ENCODE peak calls at places on chromosomes 2 and 18, in six cellular contexts. One of them, this sample, is unnamed.

GRCh38 chr2:68764041-68764780 is 29.6 kb downstream of the ARHGAP25 start:
- DNase-seq in transverse colon: no peak
- DNase-seq in prostate gland: no peak
- DNase-seq in K562: no peak
- DNase-seq in HL-60: no peak
- DNase-seq in upper lobe of left lung: no peak
- DNase-seq in this sample: no peak

GRCh38 chr2:168913171-168913484 is 12.0 kb downstream of the G6PC2 start:
- DNase-seq in transverse colon: no peak
- DNase-seq in prostate gland: no peak
- DNase-seq in K562: no peak
- DNase-seq in HL-60: no peak
- DNase-seq in upper lobe of left lung: no peak
- DNase-seq in this sample: no peak

GRCh38 chr2:102601730-102602129 is 17.6 kb upstream of the SLC9A2 start:
- DNase-seq in transverse colon: no peak
- DNase-seq in prostate gland: no peak
- DNase-seq in K562: no peak
- DNase-seq in HL-60: no peak
- DNase-seq in upper lobe of left lung: no peak
- DNase-seq in this sample: no peak

GRCh38 chr2:15730545-15731212 is 139.0 kb downstream of the DDX1 start:
- DNase-seq in transverse colon: peak; percentile 86
- DNase-seq in prostate gland: peak; percentile 68
- DNase-seq in K562: peak; percentile 64
- DNase-seq in HL-60: peak; percentile 34
- DNase-seq in upper lobe of left lung: peak; percentile 88
- DNase-seq in this sample: no peak

GRCh38 chr2:1824202-1824905 is 80.0 kb upstream of the PXDN start:
- DNase-seq in transverse colon: peak; percentile 29
- DNase-seq in prostate gland: no peak
- DNase-seq in K562: no peak
- DNase-seq in HL-60: no peak
- DNase-seq in upper lobe of left lung: no peak
- DNase-seq in this sample: no peak

GRCh38 chr2:42858140-42859005 is 66.0 kb upstream of the HAAO start:
- DNase-seq in transverse colon: no peak
- DNase-seq in prostate gland: no peak
- DNase-seq in K562: no peak
- DNase-seq in HL-60: no peak
- DNase-seq in upper lobe of left lung: no peak
- DNase-seq in this sample: no peak

GRCh38 chr18:9475643-9476580 is 599 bp downstream of the RALBP1 start:
- DNase-seq in transverse colon: no peak
- DNase-seq in prostate gland: peak; percentile 38
- DNase-seq in K562: peak; percentile 86
- DNase-seq in HL-60: no peak
- DNase-seq in upper lobe of left lung: no peak
- DNase-seq in this sample: no peak

GRCh38 chr18:25832008-25832604 is 258.3 kb downstream of the SS18 start:
- DNase-seq in transverse colon: peak; percentile 37
- DNase-seq in prostate gland: no peak
- DNase-seq in K562: peak; percentile 63
- DNase-seq in HL-60: peak; percentile 15
- DNase-seq in upper lobe of left lung: peak; percentile 50
- DNase-seq in this sample: no peak

GRCh38 chr2:238107525-238108422 is 7.6 kb downstream of the ESPNL start:
- DNase-seq in transverse colon: peak; percentile 70
- DNase-seq in prostate gland: no peak
- DNase-seq in K562: no peak
- DNase-seq in HL-60: no peak
- DNase-seq in upper lobe of left lung: no peak
- DNase-seq in this sample: no peak

GRCh38 chr2:28009732-28010131 is 119.2 kb downstream of the BABAM2 start:
- DNase-seq in transverse colon: no peak
- DNase-seq in prostate gland: peak; percentile 4
- DNase-seq in K562: no peak
- DNase-seq in HL-60: no peak
- DNase-seq in upper lobe of left lung: no peak
- DNase-seq in this sample: no peak

GRCh38 chr18:75500510-75500909 is 73.0 kb upstream of the SMIM21 start:
- DNase-seq in transverse colon: no peak
- DNase-seq in prostate gland: no peak
- DNase-seq in K562: no peak
- DNase-seq in HL-60: no peak
- DNase-seq in upper lobe of left lung: no peak
- DNase-seq in this sample: no peak

GRCh38 chr2:59888015-59888414 is 665.4 kb downstream of the BCL11A start:
- DNase-seq in transverse colon: no peak
- DNase-seq in prostate gland: no peak
- DNase-seq in K562: no peak
- DNase-seq in HL-60: no peak
- DNase-seq in upper lobe of left lung: no peak
- DNase-seq in this sample: no peak

GRCh38 chr2:239577306-239577705 is 176.5 kb upstream of the HDAC4 start:
- DNase-seq in transverse colon: no peak
- DNase-seq in prostate gland: no peak
- DNase-seq in K562: no peak
- DNase-seq in HL-60: no peak
- DNase-seq in upper lobe of left lung: no peak
- DNase-seq in this sample: no peak

GRCh38 chr2:239579081-239579480 is 178.3 kb upstream of the HDAC4 start:
- DNase-seq in transverse colon: no peak
- DNase-seq in prostate gland: no peak
- DNase-seq in K562: no peak
- DNase-seq in HL-60: no peak
- DNase-seq in upper lobe of left lung: peak; percentile 43
- DNase-seq in this sample: no peak

GRCh38 chr2:239576784-239577183 is 176.0 kb upstream of the HDAC4 start:
- DNase-seq in transverse colon: no peak
- DNase-seq in prostate gland: no peak
- DNase-seq in K562: no peak
- DNase-seq in HL-60: no peak
- DNase-seq in upper lobe of left lung: no peak
- DNase-seq in this sample: no peak

GRCh38 chr2:239578381-239578780 is 177.6 kb upstream of the HDAC4 start:
- DNase-seq in transverse colon: no peak
- DNase-seq in prostate gland: no peak
- DNase-seq in K562: no peak
- DNase-seq in HL-60: no peak
- DNase-seq in upper lobe of left lung: peak; percentile 29
- DNase-seq in this sample: no peak

GRCh38 chr2:239577913-239578312 is 177.1 kb upstream of the HDAC4 start:
- DNase-seq in transverse colon: no peak
- DNase-seq in prostate gland: no peak
- DNase-seq in K562: no peak
- DNase-seq in HL-60: no peak
- DNase-seq in upper lobe of left lung: no peak
- DNase-seq in this sample: no peak
- H3K27ac ChIP-seq in transverse colon: no peak overlapping the region
- H3K27ac ChIP-seq in prostate gland: no peak overlapping the region
- H3K27ac ChIP-seq in K562: no peak overlapping the region
- H3K27ac ChIP-seq in HL-60: no peak overlapping the region
- H3K27ac ChIP-seq in upper lobe of left lung: no peak overlapping the region
- H3K27ac ChIP-seq in this sample: no peak overlapping the region

GRCh38 chr18:51053822-51054221 is 23.8 kb downstream of the SMAD4 start:
- DNase-seq in transverse colon: no peak
- DNase-seq in prostate gland: no peak
- DNase-seq in K562: no peak
- DNase-seq in HL-60: no peak
- DNase-seq in upper lobe of left lung: no peak
- DNase-seq in this sample: no peak

GRCh38 chr18:51048190-51048589 is 18.2 kb downstream of the SMAD4 start:
- DNase-seq in transverse colon: no peak
- DNase-seq in prostate gland: no peak
- DNase-seq in K562: no peak
- DNase-seq in HL-60: no peak
- DNase-seq in upper lobe of left lung: no peak
- DNase-seq in this sample: no peak

GRCh38 chr18:51049137-51049536 is 19.1 kb downstream of the SMAD4 start:
- DNase-seq in transverse colon: no peak
- DNase-seq in prostate gland: no peak
- DNase-seq in K562: no peak
- DNase-seq in HL-60: no peak
- DNase-seq in upper lobe of left lung: no peak
- DNase-seq in this sample: no peak

GRCh38 chr18:51054764-51055163 is 24.8 kb downstream of the SMAD4 start:
- DNase-seq in transverse colon: no peak
- DNase-seq in prostate gland: no peak
- DNase-seq in K562: no peak
- DNase-seq in HL-60: no peak
- DNase-seq in upper lobe of left lung: no peak
- DNase-seq in this sample: no peak

GRCh38 chr18:51051105-51051712 is 21.2 kb downstream of the SMAD4 start:
- DNase-seq in transverse colon: no peak
- DNase-seq in prostate gland: peak; percentile 26
- DNase-seq in K562: no peak
- DNase-seq in HL-60: no peak
- DNase-seq in upper lobe of left lung: no peak
- DNase-seq in this sample: no peak
- H3K4me3 ChIP-seq in transverse colon: no peak overlapping the region
- H3K4me3 ChIP-seq in prostate gland: no peak overlapping the region
- H3K4me3 ChIP-seq in K562: no peak overlapping the region
- H3K4me3 ChIP-seq in HL-60: no peak overlapping the region
- H3K4me3 ChIP-seq in upper lobe of left lung: no peak overlapping the region
- H3K4me3 ChIP-seq in this sample: no peak overlapping the region

DNA sequence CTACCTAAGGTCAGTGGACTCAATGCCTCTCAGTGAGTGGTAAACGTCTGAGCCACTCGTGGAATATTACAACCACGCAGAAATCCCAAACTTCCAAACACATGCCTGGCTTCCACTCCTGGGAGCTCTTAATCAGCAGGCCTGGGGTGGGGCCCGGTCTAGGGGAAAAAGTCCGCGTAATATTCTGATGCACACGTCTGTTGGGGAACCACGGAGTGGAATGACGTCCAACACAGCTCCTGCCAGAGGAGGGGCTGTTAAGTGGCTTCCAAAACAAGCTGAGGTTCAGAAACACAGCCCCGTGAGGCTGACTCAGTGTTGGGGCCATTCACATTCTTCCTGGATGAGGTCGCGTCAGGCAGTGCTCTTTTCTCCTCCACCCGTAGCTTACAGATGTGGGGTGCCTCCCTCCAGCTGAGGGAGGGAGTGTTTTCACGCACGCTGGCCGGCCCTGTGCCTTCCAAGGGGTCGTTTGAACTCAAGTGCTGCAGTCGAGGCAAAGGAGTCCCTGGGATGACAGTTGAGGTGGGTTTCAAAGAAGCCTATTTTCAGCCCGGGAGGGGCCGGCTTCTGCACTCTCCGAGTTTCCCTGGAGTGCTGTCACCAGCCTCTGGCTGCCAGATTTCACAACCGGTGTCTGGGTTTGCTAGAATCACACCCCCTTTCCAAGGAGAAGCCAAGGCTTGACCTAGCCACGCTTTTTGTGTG is 73.1 kb downstream of the ACKR3 start:
- DNase-seq in transverse colon: peak; percentile 73
- DNase-seq in prostate gland: no peak
- DNase-seq in K562: no peak
- DNase-seq in HL-60: no peak
- DNase-seq in upper lobe of left lung: peak; percentile 19
- DNase-seq in this sample: no peak
- TF ChIP-seq POLR2AphosphoS5 in transverse colon: peak; percentile 47
- TF ChIP-seq POLR2AphosphoS5 in prostate gland: peak; percentile 34
- TF ChIP-seq POLR2AphosphoS5 in K562: no peak
- TF ChIP-seq POLR2AphosphoS5 in HL-60: no peak
- TF ChIP-seq POLR2AphosphoS5 in upper lobe of left lung: peak; percentile 55
- TF ChIP-seq POLR2AphosphoS5 in this sample: no peak

GRCh38 chr2:63066265-63066664 is 15.6 kb downstream of the OTX1 start:
- DNase-seq in transverse colon: no peak
- DNase-seq in prostate gland: no peak
- DNase-seq in K562: no peak
- DNase-seq in HL-60: no peak
- DNase-seq in upper lobe of left lung: no peak
- DNase-seq in this sample: no peak
- H3K27ac ChIP-seq in transverse colon: no peak overlapping the region
- H3K27ac ChIP-seq in prostate gland: no peak overlapping the region
- H3K27ac ChIP-seq in K562: no peak overlapping the region
- H3K27ac ChIP-seq in HL-60: no peak overlapping the region
- H3K27ac ChIP-seq in upper lobe of left lung: no peak overlapping the region
- H3K27ac ChIP-seq in this sample: no peak overlapping the region

DNA sequence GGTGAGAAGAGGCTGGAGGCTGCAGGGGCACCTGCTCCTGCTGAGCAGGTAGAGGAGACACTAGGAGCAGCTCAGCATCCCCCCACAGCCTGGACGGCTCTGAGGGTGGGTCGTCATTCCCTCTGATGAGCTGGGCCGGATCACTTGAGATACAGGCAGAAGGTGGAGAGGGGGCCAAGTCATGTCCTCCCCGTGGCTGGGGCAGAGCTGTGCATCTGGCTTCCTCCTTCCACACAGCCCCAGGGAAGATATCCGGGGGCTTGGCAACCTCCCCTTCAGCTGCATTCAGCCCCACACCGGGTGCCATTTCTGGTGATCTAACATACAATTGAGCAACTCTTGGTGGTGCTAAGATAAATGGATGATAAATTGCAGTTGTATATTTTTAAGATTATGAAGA is 236.9 kb downstream of the LDLRAD4 start:
- DNase-seq in transverse colon: no peak
- DNase-seq in prostate gland: no peak
- DNase-seq in K562: no peak
- DNase-seq in HL-60: no peak
- DNase-seq in upper lobe of left lung: no peak
- DNase-seq in this sample: no peak
- H3K4me3 ChIP-seq in transverse colon: no peak overlapping the region
- H3K4me3 ChIP-seq in prostate gland: no peak overlapping the region
- H3K4me3 ChIP-seq in K562: no peak overlapping the region
- H3K4me3 ChIP-seq in HL-60: no peak overlapping the region
- H3K4me3 ChIP-seq in upper lobe of left lung: no peak overlapping the region
- H3K4me3 ChIP-seq in this sample: no peak overlapping the region

DNA sequence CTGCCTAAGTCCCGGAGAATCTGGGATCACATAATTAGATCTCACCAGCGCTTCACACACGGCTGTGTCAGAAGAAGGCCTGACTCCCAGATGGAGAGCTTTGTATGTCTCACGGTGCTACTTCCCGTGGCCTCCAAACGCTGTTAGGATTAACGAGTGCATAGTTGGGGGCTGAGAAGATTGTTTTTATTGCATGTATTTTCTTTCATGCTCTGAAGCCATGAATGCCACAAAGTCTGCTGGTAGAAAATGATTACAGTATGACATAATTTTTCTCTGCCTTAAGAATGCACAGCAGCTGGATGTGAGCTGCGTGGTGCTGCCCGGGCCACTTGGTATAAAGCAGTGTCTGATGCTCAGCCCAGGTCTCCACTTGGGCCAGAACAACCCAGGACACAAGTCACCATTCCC is 166.5 kb downstream of the SEPTIN10 start:
- DNase-seq in transverse colon: no peak
- DNase-seq in prostate gland: no peak
- DNase-seq in K562: no peak
- DNase-seq in HL-60: no peak
- DNase-seq in upper lobe of left lung: no peak
- DNase-seq in this sample: peak; percentile 1
- TF ChIP-seq POLR2AphosphoS5 in transverse colon: no peak
- TF ChIP-seq POLR2AphosphoS5 in prostate gland: no peak
- TF ChIP-seq POLR2AphosphoS5 in K562: no peak
- TF ChIP-seq POLR2AphosphoS5 in HL-60: no peak
- TF ChIP-seq POLR2AphosphoS5 in upper lobe of left lung: no peak
- TF ChIP-seq POLR2AphosphoS5 in this sample: no peak

This sample was measured in SK-N-MC.